ENCODE peak calls at places on chromosomes 3 and 15, in six cellular contexts. K is CD4-positive, CD25-positive, alpha-beta regulatory T cell; Y is left ventricle myocardium inferior; I is heart left ventricle; H is body of pancreas; O is stomach. W is an unnamed sample. For H3K27me3, the result is how much of the 10 kb centered on the place peaks cover.

GRCh38 chr3:58556761-58557181 is 19.8 kb upstream of the ACOX2 start:
- DNase-seq in K (no peak), Y (no peak), O (no peak), H (no peak), I (no peak), W (no peak)

GRCh38 chr3:10263549-10264363 is 15.5 kb downstream of the TATDN2 start:
- DNase-seq in K (peak), H (peak), I (no peak), O (no peak), Y (no peak), W (peak)

GRCh38 chr3:58041826-58042324 is 33.7 kb downstream of the FLNB start:
- DNase-seq in O (no peak), I (no peak), H (no peak), Y (no peak), K (no peak), W (no peak)

GRCh38 chr3:133855772-133856171 is 39.9 kb downstream of the RAB6B start:
- DNase-seq in Y (no peak), I (no peak), K (no peak), H (no peak), O (no peak), W (no peak)

GRCh38 chr3:103437850-103438249 is 1003.0 kb downstream of the ZPLD1 start:
- DNase-seq in H (no peak), Y (no peak), K (no peak), I (no peak), O (no peak), W (no peak)

GRCh38 chr15:43209059-43209824 is 11.6 kb downstream of the EPB42 start:
- DNase-seq in Y (no peak), H (no peak), K (no peak), I (no peak), O (no peak), W (no peak)

GRCh38 chr3:45564172-45564571 is 30.4 kb upstream of the LIMD1 start:
- DNase-seq in Y (no peak), O (no peak), I (no peak), H (no peak), K (no peak), W (no peak)

GRCh38 chr3:50652709-50653108 is 22.0 kb upstream of the DOCK3 start:
- DNase-seq in I (peak), H (peak), O (peak), K (peak), Y (peak), W (peak)

GRCh38 chr3:155252535-155252934 is 40.9 kb downstream of the STRIT1 start:
- DNase-seq in Y (no peak), H (no peak), I (no peak), O (no peak), K (no peak), W (no peak)

GRCh38 chr15:84810073-84810840 is 6.9 kb upstream of the ALPK3 start:
- DNase-seq in H (no peak), Y (no peak), I (no peak), K (no peak), O (no peak), W (no peak)

GRCh38 chr3:183340222-183340621 is 87.2 kb downstream of the B3GNT5 start:
- DNase-seq in H (no peak), I (no peak), Y (no peak), O (no peak), K (no peak), W (no peak)

GRCh38 chr15:84572231-84572630 is 28.6 kb upstream of the ZSCAN2 start:
- DNase-seq in Y (no peak), O (no peak), I (no peak), K (no peak), H (no peak), W (no peak)

GRCh38 chr15:85766007-85766831 is 28.5 kb downstream of the KLHL25 start:
- DNase-seq in K (no peak), O (no peak), Y (no peak), H (no peak), I (no peak), W (no peak)

DNA sequence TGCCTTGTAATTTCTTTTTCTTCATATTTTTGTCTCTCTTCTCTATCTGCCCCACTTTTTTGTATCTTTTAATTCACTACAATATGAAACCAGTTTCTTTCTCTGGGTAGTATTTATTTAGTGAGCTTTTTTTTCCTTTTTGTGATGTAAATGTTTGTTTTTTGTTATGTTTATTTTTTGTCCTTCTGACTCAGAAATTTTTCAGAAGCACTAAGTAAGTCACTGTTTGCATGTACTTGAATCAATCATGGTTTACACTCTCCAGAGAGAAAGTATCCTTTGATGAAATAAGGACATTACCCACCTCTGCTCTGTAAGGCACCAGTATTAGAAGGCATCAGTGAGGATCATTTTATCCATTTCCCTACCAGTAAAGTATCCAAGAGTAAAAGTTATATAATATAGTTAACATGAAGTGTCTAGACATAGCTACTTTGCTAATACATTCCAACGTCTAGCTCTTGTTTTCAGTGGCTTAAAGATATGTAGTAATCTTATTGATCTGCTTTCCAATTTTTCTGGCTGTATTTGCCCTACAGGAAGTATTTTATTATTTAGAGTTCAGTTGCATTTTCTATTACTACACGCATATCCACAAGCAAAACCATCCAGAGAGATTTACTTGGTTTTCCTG is 25.4 kb downstream of the FILIP1L start:
- DNase-seq in O (no peak), I (no peak), K (no peak), H (no peak), Y (no peak), W (no peak)
- H3K27ac ChIP-seq in O (no peak), I (no peak), K (no peak), H (no peak), Y (no peak), W (no peak)

GRCh38 chr15:89363770-89364169 is 29.1 kb upstream of the POLG start:
- DNase-seq in O (no peak), H (no peak), K (no peak), I (no peak), Y (no peak), W (no peak)

GRCh38 chr15:89364741-89365450 is 30.3 kb upstream of the POLG start:
- DNase-seq in K (no peak), H (no peak), O (no peak), Y (no peak), I (no peak), W (no peak)

GRCh38 chr15:89365457-89366055 is 30.9 kb upstream of the POLG start:
- DNase-seq in O (no peak), Y (no peak), I (no peak), H (no peak), K (no peak), W (no peak)

GRCh38 chr15:89363133-89363532 is 28.5 kb upstream of the POLG start:
- DNase-seq in Y (no peak), O (no peak), K (no peak), H (no peak), I (no peak), W (no peak)

DNA sequence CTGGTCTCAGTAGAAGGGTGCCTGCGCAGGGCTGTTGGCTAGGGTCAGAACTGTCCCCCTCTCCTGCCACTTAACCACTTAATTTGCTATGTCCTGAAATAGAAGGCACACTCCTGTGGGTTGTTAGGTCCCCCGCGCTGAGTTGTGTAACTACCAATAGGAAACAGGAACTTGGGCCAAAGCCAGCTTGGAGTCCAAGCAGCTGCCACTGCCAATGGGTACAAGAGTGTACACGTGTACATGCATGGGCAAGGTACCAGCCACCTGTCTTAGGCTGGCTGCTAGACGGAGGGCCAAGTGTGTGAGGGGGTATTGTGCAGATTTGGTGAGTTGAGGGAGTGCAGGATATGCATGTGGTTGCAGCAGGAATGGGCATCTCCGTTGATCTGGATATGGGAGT is 29.7 kb upstream of the POLG start:
- DNase-seq in I (peak), O (no peak), H (no peak), Y (no peak), K (no peak), W (no peak)
- H3K27me3 ChIP-seq in I (half or more), O (half or more), H (half or more), Y (half or more), K (under half), W (under half)

DNA sequence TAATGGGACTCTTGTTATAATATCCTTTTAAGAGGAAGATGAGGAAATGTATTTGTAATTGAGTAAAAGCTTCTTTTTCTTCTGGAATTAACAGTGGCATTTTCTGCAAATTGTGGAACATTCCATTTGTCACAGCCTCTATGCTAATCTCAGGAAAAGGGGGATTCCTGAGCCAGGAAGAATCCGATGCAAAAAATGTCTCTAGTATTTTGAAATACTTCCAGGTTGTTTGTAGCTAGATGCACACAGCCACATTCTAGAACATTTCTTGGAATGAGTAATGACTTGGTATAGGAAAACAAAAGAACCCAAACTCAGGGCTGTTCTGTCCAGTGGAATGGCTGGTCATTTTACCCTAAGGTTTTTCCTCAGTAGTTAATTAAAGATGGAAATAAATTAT is 98.5 kb upstream of the SLC2A2 start:
- DNase-seq in H (no peak), O (no peak), I (no peak), K (no peak), Y (no peak), W (no peak)
- H3K27ac ChIP-seq in H (no peak), O (no peak), I (no peak), K (no peak), Y (no peak), W (no peak)

DNA sequence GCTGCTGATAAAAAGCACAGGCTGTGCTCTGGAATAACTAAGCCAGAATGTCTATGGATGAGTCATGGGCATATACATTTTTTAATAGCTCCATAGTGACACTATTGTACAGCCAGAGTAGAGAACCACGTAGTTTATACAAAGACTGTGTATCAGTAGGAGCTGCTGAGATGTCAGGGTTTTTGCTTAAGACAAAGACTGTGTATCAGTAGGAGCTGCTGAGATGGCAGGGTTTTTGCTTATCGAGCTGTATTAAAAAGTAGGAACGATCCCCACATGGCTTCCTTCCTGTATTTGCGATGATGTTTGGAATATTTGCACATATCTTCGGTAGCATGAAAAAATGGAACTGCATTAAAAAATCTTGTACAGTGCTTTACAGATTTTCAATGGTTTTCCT is 137.4 kb downstream of the SV2B start:
- DNase-seq in I (no peak), K (no peak), H (no peak), O (no peak), Y (no peak), W (no peak)
- H3K27me3 ChIP-seq in I (under half), K (under half), H (under half), O (under half), Y (under half), W (under half)

W was measured in naive thymus-derived CD4-positive, alpha-beta T cell.